ENCODE peak calls at places on chromosomes 3 and 15, in nine cellular contexts. A is AML-193; C is stimulated activated CD4-positive, alpha-beta T cell treated with anti-CD3 and anti-CD28 coated beads, Interleukin-12 subunit alpha, Interleukin-12 subunit beta, amount 100 ng/mL, for 4 hours; H is dermis blood vessel endothelial cell; F is T-helper 1 cell; T is neural crest cell; V is HTR-8/SVneo; J is upper lobe of right lung; Z is NCI-H748 treated with DMSO at 0.1 percent for 48 hours. B is an unnamed sample.

GRCh38 chr3:46714728-46715506 is 2.8 kb downstream of the PRSS50 start:
- DNase-seq in A (no peak), C (no peak), H (no peak), F (no peak), T (no peak), V (no peak), J (no peak), Z (no peak), B (no peak)

GRCh38 chr3:183377307-183377959 is 51.0 kb downstream of the MCF2L2 start:
- DNase-seq in A (no peak), C (no peak), H (no peak), F (no peak), T (no peak), V (no peak), J (no peak), Z (peak; percentile 84), B (peak; percentile 72)

GRCh38 chr15:79629687-79630086 is 197.6 kb downstream of the MINAR1 start:
- DNase-seq in A (no peak), C (no peak), H (no peak), F (no peak), T (no peak), V (no peak), J (no peak), Z (no peak), B (no peak)

GRCh38 chr3:14413381-14414071 is 11.1 kb downstream of the SLC6A6 start:
- DNase-seq in A (no peak), C (no peak), H (no peak), F (no peak), T (no peak), V (no peak), J (peak; percentile 84), Z (no peak), B (no peak)

GRCh38 chr15:43514241-43515057 is 3.0 kb upstream of the MAP1A start:
- DNase-seq in A (peak; percentile 18), C (no peak), H (peak; percentile 46), F (no peak), T (peak; percentile 18), V (no peak), J (peak; percentile 44), Z (no peak), B (peak; percentile 50)

GRCh38 chr3:37856381-37856780 is 5.3 kb upstream of the CTDSPL start:
- DNase-seq in A (no peak), C (no peak), H (no peak), F (no peak), T (no peak), V (no peak), J (no peak), Z (no peak), B (no peak)

GRCh38 chr3:69926385-69926784 is 73.1 kb upstream of the SAMMSON start:
- DNase-seq in A (no peak), C (no peak), H (no peak), F (no peak), T (no peak), V (no peak), J (no peak), Z (no peak), B (no peak)

GRCh38 chr15:100714034-100714748 is 111.8 kb downstream of the ASB7 start:
- DNase-seq in A (no peak), C (no peak), H (no peak), F (no peak), T (no peak), V (no peak), J (no peak), Z (no peak), B (no peak)

GRCh38 chr3:48926425-48927392 is 8.1 kb downstream of the ARIH2 start:
- DNase-seq in A (no peak), C (no peak), H (no peak), F (no peak), T (no peak), V (no peak), J (no peak), Z (no peak), B (no peak)

B was measured in COR-L47.